ENCODE peak calls at places on chromosomes 6 and 20, in eight cellular contexts. O is OCI-LY7; H is pancreas; Y is CD4-positive, alpha-beta T cell; X is right atrium auricular region; A is IMR-90; C is breast epithelium; Z is glutamatergic neuron. E is an unnamed sample.

GRCh38 chr20:51327251-51327841 is 215.2 kb downstream of the NFATC2 start:
- DNase-seq in Z (no peak), C (no peak), X (no peak), H (no peak), O (no peak), Y (no peak), A (peak; percentile 97), E (no peak)

GRCh38 chr6:18307006-18307405 is 42.7 kb upstream of the DEK start:
- DNase-seq in C (no peak), H (no peak), Z (no peak), O (no peak), A (peak; percentile 48), Y (no peak), X (no peak), E (no peak)

GRCh38 chr20:44348168-44348659 is 7.3 kb upstream of the HNF4A start:
- DNase-seq in H (no peak), A (no peak), X (no peak), C (no peak), Y (no peak), Z (no peak), O (no peak), E (no peak)

GRCh38 chr20:33936651-33937050 is 57.1 kb upstream of the RALY start:
- DNase-seq in A (no peak), X (no peak), C (no peak), O (no peak), H (no peak), Z (no peak), Y (no peak), E (no peak)

GRCh38 chr20:1301031-1301529 is 27.9 kb downstream of the SDCBP2 start:
- DNase-seq in Z (no peak), X (no peak), A (peak; percentile 75), C (no peak), H (no peak), Y (peak; percentile 21), O (no peak), E (no peak)

GRCh38 chr6:135044639-135045038 is 10.0 kb downstream of the HBS1L start:
- DNase-seq in Z (no peak), H (no peak), X (no peak), A (no peak), O (peak; percentile 26), Y (no peak), C (no peak), E (no peak)

GRCh38 chr6:7235712-7236311 is 77.2 kb downstream of the SSR1 start:
- DNase-seq in O (no peak), C (peak; percentile 75), A (no peak), Y (no peak), X (no peak), Z (no peak), H (peak; percentile 82), E (no peak)

GRCh38 chr6:6661684-6662083 is 73.2 kb downstream of the LY86 start:
- DNase-seq in C (peak; percentile 35), O (no peak), A (peak; percentile 8), H (peak; percentile 61), Y (no peak), X (peak; percentile 76), Z (no peak), E (no peak)

GRCh38 chr6:33490198-33490597 is 35.8 kb downstream of the ZBTB9 start:
- DNase-seq in Y (no peak), O (peak; percentile 7), C (no peak), H (no peak), X (no peak), A (no peak), Z (no peak), E (no peak)

GRCh38 chr20:5000263-5001173 is 792 bp downstream of the SLC23A2 start:
- DNase-seq in H (peak; percentile 35), C (peak; percentile 39), Z (peak; percentile 65), A (peak; percentile 18), Y (no peak), O (peak; percentile 33), X (peak; percentile 79), E (peak; percentile 37)

GRCh38 chr6:69846312-69846711 is 20.0 kb upstream of the COL19A1 start:
- DNase-seq in C (no peak), Y (no peak), A (no peak), H (no peak), X (no peak), Z (no peak), O (no peak), E (no peak)

DNA sequence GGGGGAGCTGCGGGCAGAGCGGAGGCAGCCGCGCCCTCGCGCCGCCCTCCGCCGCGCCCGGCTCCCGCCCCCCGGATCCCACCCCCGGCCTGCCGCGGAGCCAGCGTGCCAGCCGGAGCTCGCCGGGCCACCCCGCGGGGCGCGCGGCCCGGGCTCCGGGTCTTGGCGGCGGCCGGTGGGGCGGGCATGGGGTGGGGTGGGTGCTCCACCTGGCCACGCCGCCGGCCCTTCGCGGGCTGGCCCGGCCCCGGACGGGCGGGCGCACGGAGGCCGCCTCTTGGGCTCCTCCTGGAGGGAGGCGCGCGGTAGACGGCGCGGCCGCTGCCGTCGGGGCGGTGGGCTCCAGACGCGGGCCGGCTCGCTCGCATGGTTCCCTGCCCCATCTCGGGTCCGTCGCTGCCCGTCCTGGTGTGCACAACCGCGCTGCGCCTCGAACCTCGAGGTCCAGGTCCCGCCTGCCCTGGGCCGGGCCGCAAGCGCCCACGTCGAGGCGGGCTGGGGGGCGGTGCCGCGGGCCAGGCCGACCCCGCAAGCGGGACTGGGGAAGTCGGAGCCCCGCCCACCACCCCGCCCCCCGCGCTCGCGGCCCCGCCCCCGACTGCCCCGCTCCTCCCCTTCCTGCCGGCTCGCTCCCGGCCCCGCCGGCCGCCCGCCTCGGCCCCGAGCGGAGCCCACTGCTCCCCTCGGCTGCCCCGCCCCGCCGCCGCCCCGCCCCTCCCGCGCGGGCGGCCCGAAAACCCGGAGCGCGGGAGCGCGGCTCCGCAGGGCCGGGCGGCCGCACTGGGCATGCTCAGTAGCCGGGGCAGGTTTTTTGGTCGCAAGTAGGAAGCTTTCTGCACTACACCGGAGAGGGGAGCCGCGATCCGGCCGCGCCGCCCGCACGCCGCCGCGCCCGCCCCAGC is at the start of gene CDYL:
- DNase-seq in H (peak; percentile 86), X (peak; percentile 83), Z (peak; percentile 94), O (peak; percentile 92), Y (peak; percentile 81), A (peak; percentile 85), C (peak; percentile 82), E (peak; percentile 94)
- TF ChIP-seq CTCF in H (no peak), X (no peak), Z (peak; percentile 11), O (no peak), Y (no peak), A (peak; percentile 18), C (peak; percentile 31), E (no peak)

GRCh38 chr6:46491789-46492547 is 719 bp upstream of the RCAN2 start:
- DNase-seq in C (peak; percentile 23), H (peak; percentile 55), Z (peak; percentile 69), X (no peak), O (peak; percentile 39), Y (no peak), A (peak; percentile 1), E (peak; percentile 49)
- TF ChIP-seq CTCF in C (no peak), H (peak; percentile 36), Z (peak; percentile 6), X (peak; percentile 72), O (peak; percentile 79), Y (no peak), A (peak; percentile 40), E (peak; percentile 54)

DNA sequence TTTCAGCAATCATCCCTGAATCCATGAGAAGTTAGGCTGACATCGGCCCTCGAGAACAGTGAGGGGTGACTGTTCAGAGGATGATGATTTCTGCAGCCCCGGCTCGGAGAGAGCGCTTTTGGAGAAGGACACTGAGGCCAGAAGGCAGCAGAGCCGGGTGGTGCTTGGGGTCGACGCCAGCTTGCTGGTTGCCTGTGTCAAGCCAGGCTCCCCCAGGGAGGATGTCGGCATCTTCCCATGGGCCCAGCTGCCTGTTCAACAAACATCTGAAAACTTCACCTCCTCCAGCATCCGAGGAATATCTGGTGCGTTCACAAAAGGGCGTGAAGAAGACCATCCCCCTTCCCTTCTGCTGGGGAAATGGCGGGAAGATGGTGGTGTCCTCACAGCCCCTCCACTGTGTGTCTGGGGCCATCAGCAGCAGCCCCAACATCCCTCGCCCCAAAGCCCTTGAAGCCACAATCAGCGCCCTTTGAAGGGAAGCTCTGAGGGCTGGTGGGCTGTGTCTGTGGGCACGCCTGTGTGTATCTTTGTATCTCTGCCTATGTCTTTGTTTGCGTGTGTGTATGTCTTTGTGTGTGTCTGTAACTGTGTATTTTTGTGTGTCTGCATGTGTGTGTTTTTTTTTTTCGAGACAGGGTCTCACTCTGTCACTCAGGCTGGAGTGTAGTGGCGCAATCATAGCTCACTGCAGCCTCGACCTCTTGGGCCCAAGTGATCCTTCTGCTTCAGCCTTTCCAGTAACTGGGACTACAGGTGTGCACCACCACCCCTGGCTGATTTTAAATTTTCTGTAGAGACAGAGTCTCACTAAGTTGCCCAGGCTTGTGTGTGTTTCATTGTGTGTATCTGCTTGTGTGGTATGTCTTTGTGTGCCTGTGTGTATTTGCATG is 97.9 kb downstream of the SULF2 start:
- DNase-seq in A (no peak), C (no peak), H (no peak), Y (no peak), O (no peak), Z (no peak), X (no peak), E (no peak)
- TF ChIP-seq CTCF in A (no peak), C (no peak), H (no peak), Y (no peak), O (no peak), Z (no peak), X (no peak), E (no peak)

GRCh38 chr6:169566319-169566718 is 135.5 kb downstream of the WDR27 start:
- DNase-seq in Y (no peak), H (no peak), A (no peak), X (no peak), Z (no peak), O (no peak), C (no peak), E (no peak)

GRCh38 chr6:169567809-169568208 is 134.0 kb downstream of the WDR27 start:
- DNase-seq in C (no peak), H (no peak), A (no peak), Y (no peak), Z (no peak), X (no peak), O (no peak), E (no peak)

GRCh38 chr6:169561665-169562064 is 140.2 kb downstream of the WDR27 start:
- DNase-seq in O (no peak), H (no peak), C (no peak), A (no peak), Y (no peak), X (no peak), Z (no peak), E (no peak)

GRCh38 chr6:169566961-169567360 is 134.9 kb downstream of the WDR27 start:
- DNase-seq in C (no peak), O (no peak), A (no peak), X (no peak), H (no peak), Z (no peak), Y (no peak), E (no peak)

DNA sequence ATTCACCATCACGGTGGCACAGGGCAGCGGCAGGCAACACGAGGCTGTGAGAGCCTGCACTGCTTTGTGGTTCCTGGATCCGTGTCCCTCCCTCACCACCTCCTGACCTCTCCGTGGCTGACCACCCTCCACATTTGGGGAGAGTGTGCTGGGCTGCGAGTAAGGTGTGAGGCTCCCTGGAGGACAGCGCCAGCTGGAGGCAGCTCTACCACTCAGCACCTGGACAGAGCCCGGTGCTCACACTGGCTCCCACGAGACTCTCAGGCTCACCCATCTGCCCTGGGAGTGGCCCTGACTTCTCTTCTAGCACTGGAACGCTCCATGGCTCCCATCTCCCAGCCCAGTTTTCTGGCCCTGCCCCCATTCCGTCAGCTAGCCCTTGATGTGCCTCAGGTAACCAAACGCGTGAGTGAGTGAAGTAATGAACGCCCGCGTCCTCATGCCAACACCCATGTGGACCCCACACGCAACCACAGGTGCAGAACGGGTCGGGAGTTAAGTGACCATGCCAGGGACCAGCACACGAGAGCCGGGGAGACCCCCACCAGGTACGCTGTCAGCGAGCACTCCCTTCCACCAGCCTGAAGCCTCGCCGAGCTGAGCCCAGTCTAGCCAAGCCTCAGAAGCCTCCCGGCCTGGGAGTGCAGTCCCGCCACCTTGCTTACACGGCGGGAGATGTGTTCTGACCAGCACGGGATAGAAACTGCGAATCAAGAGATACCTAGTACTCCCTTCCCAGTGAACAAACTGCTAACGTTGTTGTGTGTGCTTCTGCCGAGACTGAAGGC is 137.2 kb downstream of the WDR27 start:
- DNase-seq in C (no peak), H (no peak), A (no peak), Y (no peak), X (no peak), O (no peak), Z (no peak), E (no peak)
- TF ChIP-seq CTCF in C (no peak), H (no peak), A (no peak), Y (no peak), X (no peak), O (no peak), Z (no peak), E (no peak)

E was measured in GM10248.